ENCODE peak calls at places on chromosomes 3 and 15, in four cellular contexts. Q is H1, I is K562, J is HCT116. K is an unnamed sample. For H3K9me3, the result is how much of the 10 kb centered on the place peaks cover.

GRCh38 chr15:61871926-61872522 is 188.2 kb downstream of the VPS13C start:
- DNase-seq in Q (no peak), J (peak), I (peak), K (peak)

GRCh38 chr3:52339612-52340011 is 23.5 kb downstream of the DNAH1 start:
- DNase-seq in I (peak), Q (no peak), J (peak), K (peak)

GRCh38 chr15:43749690-43750345 is 3.6 kb downstream of the PDIA3 start:
- DNase-seq in I (no peak), Q (no peak), J (no peak), K (no peak)

GRCh38 chr15:27744651-27745050 is 354.5 kb downstream of the OCA2 start:
- DNase-seq in J (no peak), Q (no peak), I (no peak), K (no peak)

GRCh38 chr15:83871808-83872559 is 218.1 kb downstream of the ADAMTSL3 start:
- DNase-seq in Q (no peak), J (no peak), I (peak), K (no peak)

GRCh38 chr3:41975421-41976103 is 13.7 kb upstream of the ULK4 start:
- DNase-seq in Q (no peak), J (no peak), I (no peak), K (no peak)

GRCh38 chr3:169760479-169760878 is 4.4 kb downstream of the TERC start:
- DNase-seq in J (no peak), I (peak), Q (no peak), K (no peak)

GRCh38 chr3:11530153-11530721 is 113.5 kb downstream of the VGLL4 start:
- DNase-seq in Q (no peak), I (no peak), J (no peak), K (peak)

GRCh38 chr15:68335251-68335650 is 57.7 kb downstream of the FEM1B start:
- DNase-seq in J (no peak), Q (no peak), I (no peak), K (no peak)

GRCh38 chr3:14243782-14244181 is 65.2 kb downstream of the LSM3 start:
- DNase-seq in Q (no peak), J (no peak), I (no peak), K (no peak)

GRCh38 chr3:12342151-12342550 is 53.3 kb downstream of the PPARG start:
- DNase-seq in J (no peak), I (no peak), Q (no peak), K (no peak)

GRCh38 chr3:10915395-10915794 is 77.2 kb upstream of the SLC6A1 start:
- DNase-seq in Q (no peak), I (no peak), J (no peak), K (no peak)

GRCh38 chr3:13113346-13114335 is 40.4 kb upstream of the IQSEC1 start:
- DNase-seq in I (no peak), J (no peak), Q (no peak), K (no peak)

GRCh38 chr3:126982522-126983175 is at the start of gene PLXNA1:
- DNase-seq in Q (peak), I (peak), J (peak), K (peak)

GRCh38 chr3:12170207-12170606 is 11.5 kb upstream of the TIMP4 start:
- DNase-seq in I (no peak), Q (no peak), J (no peak), K (no peak)

GRCh38 chr3:126938520-126939346 is 44.2 kb upstream of the PLXNA1 start:
- DNase-seq in J (no peak), I (no peak), Q (no peak), K (no peak)

GRCh38 chr15:31149987-31150386 is 48.5 kb upstream of the TRPM1 start:
- DNase-seq in Q (no peak), J (no peak), I (no peak), K (no peak)

GRCh38 chr3:188051801-188052228 is 102.1 kb upstream of the LPP start:
- DNase-seq in I (no peak), Q (no peak), J (no peak), K (no peak)

GRCh38 chr3:13838421-13838820 is 41.5 kb downstream of the WNT7A start:
- DNase-seq in Q (no peak), J (no peak), I (no peak), K (no peak)

GRCh38 chr3:100761211-100761921 is 52.1 kb downstream of the TFG start:
- DNase-seq in J (no peak), Q (no peak), I (peak), K (peak)

GRCh38 chr3:158102219-158102612 is 4.0 kb downstream of the SHOX2 start:
- DNase-seq in Q (no peak), J (no peak), I (no peak), K (no peak)

GRCh38 chr3:155424041-155424605 is 130.6 kb upstream of the STRIT1 start:
- DNase-seq in J (no peak), Q (no peak), I (no peak), K (no peak)

GRCh38 chr3:58572634-58573230 is 4.5 kb downstream of the FAM107A start:
- DNase-seq in J (no peak), I (no peak), Q (no peak), K (no peak)

GRCh38 chr3:65083240-65083639 is 395.4 kb upstream of the ADAMTS9 start:
- DNase-seq in I (no peak), J (no peak), Q (no peak), K (no peak)

GRCh38 chr3:45778761-45779201 is 17.6 kb downstream of the SLC6A20 start:
- DNase-seq in Q (no peak), J (no peak), I (no peak), K (no peak)

GRCh38 chr3:40170395-40170794 is 139.1 kb upstream of the EIF1B start:
- DNase-seq in J (no peak), I (no peak), Q (no peak), K (no peak)

GRCh38 chr15:89346516-89346915 is 11.9 kb upstream of the POLG start:
- DNase-seq in Q (no peak), J (no peak), I (no peak), K (no peak)

GRCh38 chr15:42692536-42692935 is 44.4 kb downstream of the CDAN1 start:
- DNase-seq in I (no peak), Q (no peak), J (no peak), K (no peak)

GRCh38 chr15:68672251-68672650 is 93.5 kb downstream of the CORO2B start:
- DNase-seq in I (no peak), Q (no peak), J (no peak), K (no peak)

GRCh38 chr3:112293368-112294321 is at the start of gene SLC9C1:
- DNase-seq in J (peak), I (peak), Q (no peak), K (peak)

GRCh38 chr15:93173369-93173768 is 84.4 kb upstream of the RGMA start:
- DNase-seq in I (no peak), J (no peak), Q (no peak), K (no peak)

GRCh38 chr3:122469659-122470058 is 45.1 kb downstream of the KPNA1 start:
- DNase-seq in I (no peak), J (no peak), Q (no peak), K (no peak)

GRCh38 chr3:194672876-194673275 is 885 bp upstream of the LSG1 start:
- DNase-seq in I (no peak), Q (no peak), J (no peak), K (no peak)

GRCh38 chr15:97881568-97881967 is 78.9 kb upstream of the ARRDC4 start:
- DNase-seq in J (no peak), I (no peak), Q (no peak), K (no peak)

GRCh38 chr3:162610261-162610660 is 1113.7 kb downstream of the OTOL1 start:
- DNase-seq in J (no peak), I (no peak), Q (no peak), K (no peak)

GRCh38 chr3:157174265-157174615 is 14.3 kb upstream of the CCNL1 start:
- DNase-seq in J (no peak), I (peak), Q (no peak), K (no peak)

GRCh38 chr3:44223274-44223673 is 18.4 kb upstream of the TOPAZ1 start:
- DNase-seq in Q (no peak), I (no peak), J (no peak), K (no peak)

GRCh38 chr3:193010191-193010590 is 92.5 kb upstream of the MB21D2 start:
- DNase-seq in I (no peak), J (no peak), Q (no peak), K (no peak)

GRCh38 chr15:78415284-78415683 is 22.7 kb upstream of the IREB2 start:
- DNase-seq in Q (no peak), I (no peak), J (peak), K (no peak)
- TF ChIP-seq CTCF in Q (peak), I (peak), J (peak), K (peak)

GRCh38 chr15:71820127-71820526 is 9.8 kb downstream of the NR2E3 start:
- DNase-seq in I (no peak), J (no peak), Q (no peak), K (no peak)
- H3K9me3 ChIP-seq in I (under half), J (under half), Q (under half), K (under half)

DNA sequence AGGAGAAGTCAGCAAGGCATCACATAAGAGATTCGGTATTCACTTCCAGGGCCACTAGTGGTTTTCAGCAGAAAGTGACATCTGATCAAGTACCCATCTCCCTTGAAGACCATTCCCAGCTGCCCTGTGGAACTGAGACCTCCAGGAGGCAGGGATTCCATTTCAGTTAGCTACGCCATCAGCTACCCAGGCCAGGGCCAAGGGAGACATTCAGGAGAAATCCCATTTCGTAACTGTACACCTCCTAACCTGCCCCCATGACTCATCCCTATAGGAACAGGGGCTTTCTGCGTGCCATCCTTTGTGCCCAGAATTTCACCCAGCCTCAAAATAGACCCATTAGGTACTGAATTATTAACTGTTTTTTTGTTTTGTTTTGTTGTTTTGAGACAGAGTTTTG is 24.7 kb downstream of the SPATA12 start:
- DNase-seq in J (no peak), Q (no peak), I (no peak), K (no peak)
- TF ChIP-seq SRF in J (no peak), Q (no peak), I (no peak), K (no peak)

DNA sequence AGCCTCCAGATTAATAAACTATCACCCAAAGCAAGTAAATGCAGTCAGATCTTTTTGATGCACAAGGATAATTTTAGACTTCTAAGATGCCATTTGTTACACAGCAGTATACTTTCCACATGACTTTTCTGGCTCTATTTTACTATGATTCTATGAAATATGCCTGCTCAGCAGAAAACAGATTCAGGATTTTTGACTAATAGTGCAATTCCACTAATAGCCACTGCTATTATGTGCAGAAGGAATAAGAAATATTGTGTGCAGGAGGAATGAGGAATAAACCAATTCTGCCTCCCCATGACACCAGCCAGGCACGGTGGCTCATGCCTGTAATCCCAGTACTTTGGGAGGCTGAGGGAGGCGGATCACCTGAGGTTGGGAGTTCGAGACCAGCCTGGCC is 11.5 kb upstream of the SPPL2A start:
- DNase-seq in Q (no peak), I (no peak), J (no peak), K (no peak)
- TF ChIP-seq CTCF in Q (no peak), I (no peak), J (peak), K (no peak)

DNA sequence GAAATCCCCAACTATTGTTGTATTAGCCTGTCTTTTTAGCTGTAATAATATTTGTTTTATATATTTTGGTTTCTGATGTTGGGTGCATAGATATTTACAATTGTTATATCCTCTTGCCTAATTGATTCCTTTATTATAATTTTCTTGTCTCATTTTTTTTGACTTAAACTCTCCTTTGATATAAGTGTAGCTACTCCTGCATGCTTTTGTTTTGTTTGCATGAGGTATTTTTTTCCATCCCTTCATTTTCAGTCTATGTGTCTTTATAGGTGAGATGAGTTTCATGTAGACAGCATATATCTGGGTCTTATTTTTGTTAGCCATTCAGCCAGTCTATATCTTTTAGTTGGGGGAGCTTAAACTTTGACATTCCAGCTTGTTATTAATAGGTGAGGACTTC is 37.4 kb downstream of the FAIM start:
- DNase-seq in I (no peak), J (no peak), Q (no peak), K (no peak)
- H3K9me3 ChIP-seq in I (under half), J (under half), Q (under half), K (under half)

GRCh38 chr3:102141913-102142210 is 292.5 kb downstream of the NFKBIZ start:
- DNase-seq in J (no peak), I (no peak), Q (no peak), K (no peak)

GRCh38 chr3:102143536-102143935 is 291.3 kb upstream of the ZPLD1 start:
- DNase-seq in Q (no peak), I (no peak), J (no peak), K (no peak)

GRCh38 chr3:102140116-102140515 is 290.8 kb downstream of the NFKBIZ start:
- DNase-seq in I (no peak), Q (no peak), J (no peak), K (no peak)

GRCh38 chr3:102142379-102143058 is 292.3 kb upstream of the ZPLD1 start:
- DNase-seq in I (no peak), Q (no peak), J (no peak), K (no peak)

GRCh38 chr3:102141096-102141912 is 292.0 kb downstream of the NFKBIZ start:
- DNase-seq in J (no peak), Q (no peak), I (no peak), K (no peak)
- TF ChIP-seq SRF in J (no peak), Q (no peak), I (no peak), K (no peak)

GRCh38 chr3:120244834-120245225 is 40.2 kb downstream of the GPR156 start:
- DNase-seq in J (no peak), Q (no peak), I (no peak), K (no peak)
- TF ChIP-seq CTCF in J (no peak), Q (no peak), I (no peak), K (no peak)